ENCODE peak calls at places on chromosomes 4 and X, in four cellular contexts. Z, T, Y and R are unnamed samples.

GRCh38 chr4:6381571-6382123 is 90.8 kb downstream of the PPP2R2C start:
- DNase-seq in T (no peak), Z (no peak), Y (no peak), R (no peak)

GRCh38 chr4:14196141-14196540 is 568.6 kb upstream of the BOD1L1 start:
- DNase-seq in T (no peak), Y (peak), Z (peak), R (peak)

GRCh38 chrX:35622601-35623000 is 175.5 kb upstream of the MAGEB16 start:
- DNase-seq in Z (no peak), T (no peak), Y (no peak), R (no peak)

GRCh38 chrX:150680974-150681373 is 12.2 kb upstream of the MTMR1 start:
- DNase-seq in Y (peak), T (no peak), Z (peak), R (peak)

GRCh38 chrX:119694601-119695534 is 1.9 kb upstream of the SEPTIN6 start:
- DNase-seq in T (no peak), Y (no peak), Z (no peak), R (no peak)

GRCh38 chrX:1462596-1463251 is 10.0 kb upstream of the ASMTL start:
- DNase-seq in Z (peak), Y (peak), T (no peak), R (peak)

GRCh38 chrX:40444798-40445496 is 135.8 kb upstream of the ATP6AP2 start:
- DNase-seq in Z (no peak), Y (no peak), T (no peak), R (no peak)

GRCh38 chr4:66178901-66179300 is 508.6 kb upstream of the EPHA5 start:
- DNase-seq in Z (no peak), Y (no peak), T (no peak), R (no peak)

GRCh38 chr4:184401397-184402171 is 72.8 kb downstream of the IRF2 start:
- DNase-seq in T (no peak), Z (no peak), Y (peak), R (no peak)

GRCh38 chrX:69083785-69084184 is 81.5 kb downstream of the PJA1 start:
- DNase-seq in T (no peak), Z (no peak), Y (no peak), R (peak)

GRCh38 chrX:22800806-22801205 is 199.0 kb upstream of the DDX53 start:
- DNase-seq in T (no peak), Z (no peak), Y (no peak), R (no peak)

GRCh38 chrX:155086202-155086840 is 15.0 kb downstream of the BRCC3 start:
- DNase-seq in Y (no peak), Z (peak), T (no peak), R (peak)

GRCh38 chr4:82921795-82922194 is 21.3 kb downstream of the THAP9 start:
- DNase-seq in Z (no peak), T (no peak), Y (no peak), R (no peak)

GRCh38 chrX:68720851-68721250 is 73.4 kb downstream of the STARD8 start:
- DNase-seq in Z (no peak), Y (no peak), T (no peak), R (no peak)

GRCh38 chr4:73450398-73451004 is 14.5 kb downstream of the AFP start:
- DNase-seq in Z (peak), Y (no peak), T (no peak), R (peak)

GRCh38 chrX:114071412-114071811 is 512.5 kb upstream of the HTR2C start:
- DNase-seq in Z (no peak), T (no peak), Y (no peak), R (no peak)

GRCh38 chr4:95548738-95549245 is at the start of gene UNC5C:
- DNase-seq in T (no peak), Y (peak), Z (no peak), R (no peak)

GRCh38 chrX:154366666-154367055 is 7.8 kb downstream of the FLNA start:
- DNase-seq in Y (no peak), Z (no peak), T (no peak), R (no peak)

GRCh38 chr4:47827339-47828047 is 10.4 kb downstream of the CORIN start:
- DNase-seq in Z (no peak), T (no peak), Y (no peak), R (no peak)

DNA sequence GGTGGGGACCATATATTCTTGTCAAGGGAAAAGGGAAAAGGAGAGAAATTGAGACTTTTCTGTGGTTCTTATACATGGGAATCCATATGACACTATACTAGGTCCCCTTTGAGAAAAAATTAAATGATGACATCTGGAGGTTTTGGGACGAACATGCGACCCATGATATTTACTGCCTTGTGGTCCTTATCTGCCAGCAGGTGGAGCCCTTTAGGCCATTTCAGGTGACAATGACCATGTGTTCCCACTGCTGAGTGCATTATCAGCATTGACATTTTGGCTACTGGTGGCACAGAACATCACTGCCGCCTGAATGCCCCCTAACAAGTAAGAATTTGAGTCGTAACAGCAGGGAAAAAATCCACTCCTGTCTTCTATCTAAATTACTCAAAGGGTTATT is 843.4 kb downstream of the FSTL5 start:
- DNase-seq in Y (peak), T (no peak), Z (no peak), R (peak)
- TF ChIP-seq FOS in Y (no peak), T (no peak), Z (no peak), R (no peak)

DNA sequence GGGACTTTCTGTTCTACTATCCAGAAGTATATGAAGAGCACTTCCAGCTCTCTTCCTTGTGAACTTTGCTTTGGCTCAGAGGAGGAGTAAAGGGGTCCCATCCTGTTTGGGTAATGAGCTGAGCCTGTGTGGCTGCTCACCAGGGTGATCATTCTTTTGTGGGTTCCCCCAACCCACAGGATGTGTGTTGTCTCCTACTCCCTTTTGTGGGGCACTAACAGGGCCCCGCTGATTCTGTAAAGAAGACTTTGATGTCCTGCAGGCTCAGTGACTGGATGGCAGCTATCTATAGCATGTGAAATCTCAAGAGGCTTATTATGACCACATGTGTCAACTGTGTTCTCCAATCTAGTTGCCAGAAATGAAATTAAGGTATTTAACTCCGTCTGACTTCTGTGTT is 40.8 kb downstream of the ZNF518B start:
- DNase-seq in Z (no peak), T (no peak), Y (no peak), R (no peak)
- TF ChIP-seq FOS in Z (no peak), T (no peak), Y (no peak), R (no peak)

GRCh38 chr4:123826896-123827295 is 430.3 kb downstream of the SPRY1 start:
- DNase-seq in Z (peak), T (no peak), Y (peak), R (no peak)

GRCh38 chr4:123825596-123826291 is 429.1 kb downstream of the SPRY1 start:
- DNase-seq in Y (no peak), T (no peak), Z (peak), R (no peak)

GRCh38 chr4:123822353-123822752 is 425.8 kb downstream of the SPRY1 start:
- DNase-seq in T (no peak), Y (no peak), Z (no peak), R (no peak)

GRCh38 chr4:123823244-123823643 is 426.6 kb downstream of the SPRY1 start:
- DNase-seq in Y (no peak), T (no peak), Z (no peak), R (no peak)

GRCh38 chr4:123824524-123824923 is 427.9 kb downstream of the SPRY1 start:
- DNase-seq in Y (no peak), T (no peak), Z (no peak), R (no peak)
- TF ChIP-seq FOS in Y (no peak), T (no peak), Z (no peak), R (no peak)

DNA sequence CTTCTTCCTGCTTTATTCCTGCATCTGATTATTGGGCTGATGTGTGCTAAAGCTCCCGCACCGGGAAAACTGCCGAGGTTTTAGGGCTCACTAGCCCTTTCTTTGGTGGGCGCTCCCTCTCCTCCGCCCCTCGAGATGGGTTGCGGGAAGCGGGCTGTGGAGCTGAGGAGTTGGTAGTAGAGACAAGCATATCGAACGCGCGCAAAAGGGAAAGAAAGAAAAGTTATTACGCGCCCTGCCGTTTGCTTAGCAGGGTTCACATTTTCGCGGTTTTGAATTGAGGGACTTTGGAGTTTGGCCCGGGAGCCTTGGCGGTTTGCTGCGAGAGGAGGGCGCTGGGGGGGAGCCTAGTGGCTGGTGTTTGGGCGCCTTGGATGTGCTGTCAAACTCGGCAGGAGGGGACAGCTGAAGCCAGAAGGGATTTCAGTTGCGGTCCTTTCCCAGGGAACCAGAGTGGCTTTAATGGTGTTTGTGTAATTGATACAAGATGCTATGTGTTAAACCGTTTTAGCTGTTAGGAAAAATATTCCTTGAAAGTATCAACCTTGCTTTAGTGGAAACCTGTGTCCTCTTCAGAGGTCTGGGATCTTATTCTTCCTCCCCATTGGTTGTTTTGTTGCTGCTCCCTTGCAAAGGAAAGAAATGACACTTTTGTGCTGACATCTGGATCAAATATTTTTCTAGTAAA is 1.1 kb downstream of the GAB1 start:
- DNase-seq in T (no peak), Y (no peak), Z (peak), R (peak)
- TF ChIP-seq FOS in T (no peak), Y (no peak), Z (no peak), R (no peak)

DNA sequence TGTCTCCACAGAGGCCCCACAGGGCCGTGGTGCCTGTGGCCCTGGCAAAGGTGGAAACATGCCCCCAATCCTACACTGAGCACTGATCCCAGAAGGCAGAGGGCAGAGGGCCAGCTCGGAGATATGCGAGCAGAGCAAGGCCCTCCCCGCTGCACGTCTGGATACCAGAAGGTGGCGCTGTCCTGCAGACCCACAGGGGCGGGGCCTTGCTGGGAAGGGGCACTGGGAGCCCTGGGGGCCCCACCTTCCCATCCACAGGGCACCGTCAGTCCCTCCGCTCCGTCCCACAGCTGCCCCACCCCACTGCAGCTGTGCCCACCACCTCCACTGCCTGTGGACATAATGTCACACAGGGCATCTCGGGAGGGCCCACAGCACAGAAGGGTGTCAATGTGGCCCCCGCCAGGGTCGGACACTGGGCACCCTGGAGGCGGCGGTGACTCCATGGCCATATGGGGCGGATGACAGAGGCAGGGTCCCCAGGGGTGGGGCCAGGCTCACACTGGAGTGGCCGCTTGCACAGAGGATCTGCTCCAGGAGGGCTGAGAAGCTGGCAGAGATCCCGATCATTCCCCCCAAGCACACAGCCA is 4.9 kb downstream of the SLC49A3 start:
- DNase-seq in Z (peak), Y (peak), T (no peak), R (peak)
- TF ChIP-seq FOS in Z (no peak), Y (no peak), T (no peak), R (no peak)

GRCh38 chrX:10636851-10637250 is 16.5 kb upstream of the MID1 start:
- DNase-seq in T (no peak), Z (no peak), Y (no peak), R (no peak)

GRCh38 chrX:10631416-10632145 is 11.2 kb upstream of the MID1 start:
- DNase-seq in Z (peak), Y (no peak), T (no peak), R (no peak)

GRCh38 chrX:10633722-10634121 is 13.3 kb upstream of the MID1 start:
- DNase-seq in T (no peak), Y (peak), Z (peak), R (peak)

GRCh38 chrX:10634681-10635161 is 14.3 kb upstream of the MID1 start:
- DNase-seq in T (no peak), Y (no peak), Z (peak), R (no peak)

DNA sequence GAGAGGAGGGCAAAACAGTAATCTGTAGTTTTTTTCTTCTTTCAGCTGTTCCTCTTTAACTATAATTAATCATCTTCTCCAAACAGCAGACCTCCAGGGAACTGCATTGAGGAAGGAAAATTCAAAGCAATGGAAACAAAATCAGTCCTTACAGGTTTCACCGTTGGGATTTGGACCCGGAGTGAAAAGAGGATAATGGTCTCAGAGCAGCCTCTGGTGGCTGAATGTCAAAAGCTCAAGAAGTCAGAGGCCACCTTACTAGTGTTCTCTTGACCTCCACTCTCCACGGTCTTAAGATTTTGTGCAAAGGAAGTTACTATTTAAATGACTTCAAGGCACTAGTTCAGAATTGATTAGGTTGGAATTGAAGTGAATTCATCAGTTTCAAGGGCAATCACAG is 16.0 kb upstream of the MID1 start:
- DNase-seq in T (no peak), Y (peak), Z (peak), R (peak)
- TF ChIP-seq FOS in T (no peak), Y (no peak), Z (no peak), R (no peak)

GRCh38 chr4:16790508-16790907 is 107.9 kb downstream of the LDB2 start:
- DNase-seq in Z (no peak), Y (peak), T (no peak), R (no peak)
- TF ChIP-seq FOS in Z (no peak), Y (no peak), T (no peak), R (no peak)

GRCh38 chrX:136528645-136529315 is 3.2 kb upstream of the VGLL1 start:
- DNase-seq in Z (no peak), Y (no peak), T (no peak), R (peak)

GRCh38 chrX:136523770-136524169 is 8.2 kb upstream of the VGLL1 start:
- DNase-seq in Y (no peak), Z (no peak), T (no peak), R (no peak)

GRCh38 chrX:136531951-136532350 is at the start of gene VGLL1:
- DNase-seq in T (no peak), Y (no peak), Z (no peak), R (no peak)

GRCh38 chrX:136529795-136530194 is 2.2 kb upstream of the VGLL1 start:
- DNase-seq in Z (no peak), Y (no peak), T (no peak), R (peak)

DNA sequence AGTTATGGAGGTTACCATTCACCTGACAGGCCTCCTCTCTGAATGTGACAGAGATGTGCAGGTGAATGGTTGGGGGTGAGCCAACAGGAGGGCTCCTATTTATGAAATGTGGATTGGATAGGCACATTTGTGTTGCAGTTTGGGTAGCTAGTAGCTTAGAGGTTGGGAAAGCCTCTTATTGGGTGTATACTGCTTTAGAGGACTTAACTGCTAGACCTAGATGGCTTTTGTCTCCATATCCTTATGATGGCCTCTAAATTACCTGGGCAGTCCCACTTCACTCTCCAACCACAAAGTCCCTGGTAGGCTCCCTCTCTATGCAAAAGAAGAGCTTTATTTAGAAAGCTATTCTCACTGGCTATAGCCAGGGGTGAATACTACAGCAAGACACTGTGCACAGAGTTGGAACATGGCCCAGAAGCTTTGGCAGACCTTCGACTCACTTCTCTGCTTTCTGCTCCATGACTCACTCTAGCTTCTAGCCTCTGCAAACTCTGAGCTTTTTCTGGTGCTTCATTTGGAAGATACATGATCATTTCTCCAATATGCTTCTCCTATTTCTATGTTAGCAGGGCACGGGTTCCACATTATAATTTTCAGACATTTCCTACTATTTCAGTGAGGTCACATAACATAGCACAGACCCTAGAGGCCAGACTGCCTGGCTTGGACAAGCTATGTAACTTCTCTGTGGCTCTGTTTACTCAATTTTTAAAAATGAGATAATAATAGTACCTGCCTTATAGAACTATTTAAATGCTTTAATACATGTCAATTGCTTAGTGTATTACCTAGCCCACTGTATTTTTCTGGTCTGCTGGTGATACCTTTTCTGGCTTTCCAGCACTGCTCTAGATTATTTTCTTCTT is 6.0 kb upstream of the VGLL1 start:
- DNase-seq in Z (peak), T (no peak), Y (peak), R (no peak)
- TF ChIP-seq FOS in Z (no peak), T (no peak), Y (no peak), R (no peak)

DNA sequence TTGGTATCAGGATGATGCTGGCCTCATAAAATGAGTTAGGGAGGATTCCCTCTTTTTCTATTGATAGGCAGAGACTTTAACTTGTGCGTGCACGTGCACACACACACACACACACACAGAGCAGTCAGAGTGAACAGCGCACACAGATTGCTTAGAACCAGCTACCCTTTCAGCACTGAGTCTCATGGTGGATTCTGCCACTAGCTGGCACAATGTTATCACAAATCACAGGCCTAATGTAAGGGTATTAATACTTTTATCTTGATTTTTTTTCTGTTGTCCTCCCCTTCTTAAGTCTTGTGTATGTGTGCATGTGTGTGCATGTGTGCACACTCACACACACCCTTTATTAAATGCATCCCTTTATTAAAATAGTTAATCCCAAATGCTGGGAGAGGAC is 53.2 kb downstream of the HADH start:
- DNase-seq in Z (no peak), T (no peak), Y (no peak), R (no peak)
- TF ChIP-seq FOS in Z (no peak), T (no peak), Y (no peak), R (no peak)

DNA sequence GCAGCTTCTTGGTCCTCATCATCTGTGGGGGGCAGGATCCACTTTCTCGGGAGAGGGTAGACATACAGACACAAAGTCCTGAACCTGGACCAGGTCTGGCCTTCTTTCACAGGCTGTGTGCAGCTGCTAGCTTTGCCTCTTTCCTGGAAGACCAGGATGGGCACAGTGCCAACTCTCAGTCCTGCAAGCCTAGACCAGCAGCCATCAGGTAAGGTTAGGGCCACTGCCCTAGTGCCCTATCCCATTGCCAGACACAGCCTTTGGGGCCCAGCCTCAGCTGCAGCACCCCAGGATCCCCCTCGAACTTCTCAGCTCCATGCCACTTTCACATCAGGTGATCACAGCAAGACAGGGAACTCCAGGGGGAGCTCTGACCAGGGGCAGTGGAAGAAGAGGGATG is 38.4 kb downstream of the ZNF185 start:
- DNase-seq in Y (no peak), Z (no peak), T (no peak), R (no peak)
- TF ChIP-seq FOS in Y (no peak), Z (no peak), T (no peak), R (no peak)